ENCODE peak calls at places on chromosomes 1 and 21, in seven cellular contexts. X, V, A, R, O, U and C are unnamed samples.

GRCh38 chr1:38831753-38832734 is 27.5 kb downstream of the RRAGC start:
- DNase-seq in O (no peak), U (no peak), V (no peak), R (no peak), A (no peak), X (no peak), C (no peak)

GRCh38 chr1:239387304-239388231 is 1.2 kb downstream of the CHRM3 start:
- DNase-seq in R (no peak), U (peak), A (no peak), O (peak), V (no peak), X (peak), C (no peak)

GRCh38 chr1:19222979-19223824 is 13.1 kb upstream of the UBR4 start:
- DNase-seq in U (no peak), V (no peak), A (no peak), O (no peak), X (no peak), R (no peak), C (no peak)

GRCh38 chr1:147389532-147390184 is 147.2 kb downstream of the CHD1L start:
- DNase-seq in R (peak), V (no peak), O (peak), U (peak), X (peak), A (no peak), C (peak)

GRCh38 chr1:3799976-3800685 is 3.8 kb upstream of the LRRC47 start:
- DNase-seq in O (no peak), A (no peak), R (no peak), X (no peak), V (no peak), U (no peak), C (no peak)

GRCh38 chr1:68725353-68725752 is 228.5 kb upstream of the DEPDC1 start:
- DNase-seq in V (no peak), R (no peak), U (no peak), A (no peak), O (peak), X (peak), C (no peak)

GRCh38 chr1:29811247-29811646 is 574.9 kb downstream of the PTPRU start:
- DNase-seq in X (no peak), V (no peak), O (no peak), A (no peak), R (no peak), U (no peak), C (no peak)

GRCh38 chr1:82299680-82300079 is 498.9 kb downstream of the ADGRL2 start:
- DNase-seq in O (no peak), A (no peak), X (no peak), R (no peak), V (no peak), U (no peak), C (no peak)

GRCh38 chr1:197924516-197925123 is 7.4 kb downstream of the LHX9 start:
- DNase-seq in R (no peak), O (peak), A (no peak), V (no peak), X (peak), U (no peak), C (no peak)

GRCh38 chr1:201023517-201023902 is at the start of gene KIF21B:
- DNase-seq in R (peak), A (peak), V (peak), O (peak), X (peak), U (peak), C (peak)

GRCh38 chr1:19315378-19316206 is 3.5 kb downstream of the SLC66A1 start:
- DNase-seq in A (no peak), O (no peak), U (no peak), R (peak), X (no peak), V (no peak), C (no peak)

GRCh38 chr21:44648557-44649311 is 2.5 kb downstream of the KRTAP10-11 start:
- DNase-seq in R (no peak), A (no peak), X (no peak), O (no peak), V (no peak), U (no peak), C (no peak)